ENCODE peak calls at places on chromosomes 6 and 20, in seven cellular contexts. C is cardiac muscle cell, L is H9, R is activated B cell treated with CpG ODN at 0.5 μM for 24 hours, F is dorsolateral prefrontal cortex, T is upper lobe of right lung, W is fibroblast of the aortic adventitia. V is an unnamed sample.

GRCh38 chr6:3340358-3340798 is 81.6 kb downstream of the PSMG4 start:
- DNase-seq in C (peak; percentile 31), L (no peak), R (no peak), F (no peak), T (no peak), W (peak; percentile 18), V (no peak)

GRCh38 chr20:32605167-32605656 is 20.1 kb upstream of the NOL4L start:
- DNase-seq in C (peak; percentile 22), L (no peak), R (no peak), F (no peak), T (no peak), W (no peak), V (no peak)

GRCh38 chr6:78861509-78861908 is 5.8 kb upstream of the IRAK1BP1 start:
- DNase-seq in C (no peak), L (no peak), R (no peak), F (no peak), T (no peak), W (no peak), V (no peak)

GRCh38 chr6:148878683-148879082 is 131.9 kb downstream of the UST start:
- DNase-seq in C (no peak), L (no peak), R (no peak), F (no peak), T (no peak), W (no peak), V (no peak)

GRCh38 chr20:53995949-53996348 is 74.4 kb downstream of the BCAS1 start:
- DNase-seq in C (no peak), L (no peak), R (no peak), F (no peak), T (no peak), W (no peak), V (no peak)

GRCh38 chr6:106069478-106069877 is 16.7 kb upstream of the PRDM1 start:
- DNase-seq in C (peak; percentile 88), L (no peak), R (no peak), F (no peak), T (no peak), W (peak; percentile 93), V (peak; percentile 95)

GRCh38 chr6:113361014-113361645 is 496.0 kb upstream of the MARCKS start:
- DNase-seq in C (peak; percentile 60), L (no peak), R (no peak), F (no peak), T (no peak), W (peak; percentile 56), V (peak; percentile 47)

GRCh38 chr6:135606392-135606791 is 108.9 kb upstream of the AHI1 start:
- DNase-seq in C (no peak), L (no peak), R (no peak), F (no peak), T (no peak), W (no peak), V (no peak)

GRCh38 chr6:42572523-42572922 is 8.7 kb downstream of the UBR2 start:
- DNase-seq in C (no peak), L (no peak), R (peak; percentile 25), F (no peak), T (no peak), W (no peak), V (no peak)

GRCh38 chr6:38775870-38776269 is 60.8 kb downstream of the DNAH8 start:
- DNase-seq in C (no peak), L (no peak), R (no peak), F (no peak), T (no peak), W (no peak), V (no peak)

GRCh38 chr20:63898882-63899558 is 4.1 kb downstream of the DNAJC5 start:
- DNase-seq in C (no peak), L (no peak), R (no peak), F (no peak), T (no peak), W (no peak), V (no peak)

GRCh38 chr20:58776109-58776508 is 74.6 kb downstream of the GNAS-AS1 start:
- DNase-seq in C (no peak), L (no peak), R (no peak), F (no peak), T (no peak), W (no peak), V (no peak)

GRCh38 chr20:59005523-59006166 is 1.4 kb downstream of the CTSZ start:
- DNase-seq in C (no peak), L (no peak), R (no peak), F (no peak), T (no peak), W (no peak), V (no peak)

GRCh38 chr6:46104209-46104608 is 25.6 kb upstream of the ENPP4 start:
- DNase-seq in C (no peak), L (no peak), R (no peak), F (no peak), T (no peak), W (no peak), V (no peak)

GRCh38 chr20:22106308-22106938 is 401.0 kb downstream of the PAX1 start:
- DNase-seq in C (no peak), L (no peak), R (no peak), F (no peak), T (no peak), W (peak; percentile 75), V (peak; percentile 3)

GRCh38 chr6:148944608-148945007 is 197.8 kb downstream of the UST start:
- DNase-seq in C (no peak), L (no peak), R (no peak), F (no peak), T (no peak), W (no peak), V (no peak)

GRCh38 chr6:134750669-134751068 is 199.2 kb downstream of the ALDH8A1 start:
- DNase-seq in C (no peak), L (no peak), R (no peak), F (no peak), T (no peak), W (peak; percentile 15), V (no peak)

GRCh38 chr6:106114492-106114891 is 28.4 kb downstream of the PRDM1 start:
- DNase-seq in C (no peak), L (no peak), R (no peak), F (no peak), T (no peak), W (no peak), V (no peak)

GRCh38 chr6:17061097-17061496 is 40.8 kb upstream of the STMND1 start:
- DNase-seq in C (no peak), L (no peak), R (no peak), F (no peak), T (no peak), W (no peak), V (no peak)

GRCh38 chr6:35105078-35105477 is 36.1 kb downstream of the TCP11 start:
- DNase-seq in C (no peak), L (no peak), R (no peak), F (no peak), T (no peak), W (no peak), V (no peak)

GRCh38 chr6:109117346-109118035 is 22.2 kb downstream of the CEP57L1 start:
- DNase-seq in C (no peak), L (no peak), R (no peak), F (no peak), T (no peak), W (no peak), V (peak; percentile 18)

GRCh38 chr6:166168616-166169548 is 1.2 kb upstream of the TBXT start:
- DNase-seq in C (no peak), L (no peak), R (no peak), F (no peak), T (no peak), W (no peak), V (no peak)

GRCh38 chr6:167287513-167288048 is 3.5 kb upstream of the UNC93A start:
- DNase-seq in C (no peak), L (no peak), R (no peak), F (no peak), T (no peak), W (no peak), V (no peak)

GRCh38 chr20:11035211-11035610 is 361.4 kb upstream of the JAG1 start:
- DNase-seq in C (no peak), L (no peak), R (no peak), F (no peak), T (no peak), W (no peak), V (no peak)

GRCh38 chr20:11034025-11034424 is 360.2 kb upstream of the JAG1 start:
- DNase-seq in C (no peak), L (no peak), R (no peak), F (no peak), T (no peak), W (no peak), V (no peak)

GRCh38 chr20:11030351-11030750 is 356.6 kb upstream of the JAG1 start:
- DNase-seq in C (no peak), L (no peak), R (no peak), F (no peak), T (no peak), W (no peak), V (no peak)

GRCh38 chr20:11031300-11031699 is 357.5 kb upstream of the JAG1 start:
- DNase-seq in C (no peak), L (no peak), R (no peak), F (no peak), T (no peak), W (no peak), V (no peak)

GRCh38 chr20:11032611-11033010 is 358.8 kb upstream of the JAG1 start:
- DNase-seq in C (no peak), L (peak; percentile 38), R (no peak), F (no peak), T (no peak), W (no peak), V (no peak)
- TF ChIP-seq CTCF in C (no peak), L (peak; percentile 52), R (no peak), F (no peak), T (no peak), W (no peak), V (no peak)

GRCh38 chr6:116680880-116681672 is at the start of gene KPNA5:
- DNase-seq in C (peak; percentile 95), L (peak; percentile 96), R (peak; percentile 89), F (peak; percentile 91), T (peak; percentile 96), W (peak; percentile 82), V (peak; percentile 89)
- TF ChIP-seq CTCF in C (no peak), L (no peak), R (no peak), F (peak; percentile 29), T (no peak), W (no peak), V (no peak)

DNA sequence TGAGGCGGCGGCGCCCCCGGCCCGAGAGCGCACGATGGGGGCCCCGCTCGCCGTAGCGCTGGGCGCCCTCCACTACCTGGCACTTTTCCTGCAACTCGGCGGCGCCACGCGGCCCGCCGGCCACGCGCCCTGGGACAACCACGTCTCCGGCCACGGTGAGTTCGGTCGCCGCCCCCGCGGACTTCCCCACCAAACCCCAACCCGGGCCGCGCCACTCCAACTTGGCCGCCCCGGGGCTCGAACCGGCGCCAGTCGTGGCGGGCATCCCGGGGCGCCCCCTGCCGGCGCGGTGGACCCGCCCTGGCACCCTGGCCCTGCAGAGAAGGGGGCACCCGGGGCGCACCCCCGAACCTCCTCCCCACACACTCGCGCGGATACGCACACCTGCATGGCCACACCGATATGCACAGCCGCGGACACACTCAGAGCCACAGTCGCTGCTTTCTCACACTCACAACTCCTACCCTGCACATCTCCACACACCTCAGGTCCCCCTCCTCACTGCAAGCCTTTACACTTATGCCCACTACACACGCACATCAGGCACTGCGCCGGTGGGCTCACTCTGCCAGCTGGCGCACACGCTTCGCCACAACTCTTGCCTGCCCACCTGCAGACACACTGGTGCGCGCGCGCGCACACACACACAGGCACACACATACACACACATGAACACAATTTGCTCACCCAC is 535 bp downstream of the VSTM2L start:
- DNase-seq in C (no peak), L (peak; percentile 38), R (peak; percentile 23), F (no peak), T (no peak), W (no peak), V (no peak)
- TF ChIP-seq CTCF in C (peak; percentile 26), L (peak; percentile 67), R (no peak), F (peak; percentile 55), T (peak; percentile 38), W (no peak), V (peak; percentile 62)

GRCh38 chr6:52063584-52064400 is 23.6 kb downstream of the PKHD1 start:
- DNase-seq in C (peak; percentile 46), L (peak; percentile 68), R (peak; percentile 18), F (no peak), T (no peak), W (peak; percentile 34), V (peak; percentile 40)
- TF ChIP-seq CTCF in C (peak; percentile 42), L (peak; percentile 76), R (no peak), F (peak; percentile 49), T (peak; percentile 58), W (peak; percentile 55), V (no peak)

V was measured in MCF 10A.